ENCODE peak calls at places on chromosomes 12 and 14, in six cellular contexts. Y is AG04450, N is left ventricle myocardium inferior, T is fibroblast of lung, E is cardiac muscle cell, R is HepG2. L is an unnamed sample.

GRCh38 chr14:90491221-90491867 is 94.5 kb downstream of the CALM1 start:
- DNase-seq in R (no peak), E (no peak), N (peak; percentile 74), Y (peak; percentile 6), T (peak; percentile 20), L (no peak)

GRCh38 chr14:65224799-65225198 is 122.5 kb upstream of the MAX start:
- DNase-seq in T (no peak), Y (no peak), E (peak; percentile 9), R (no peak), N (no peak), L (no peak)

GRCh38 chr12:119308743-119309456 is 25.6 kb upstream of the CCDC60 start:
- DNase-seq in E (no peak), Y (no peak), R (no peak), T (no peak), N (peak; percentile 29), L (no peak)

GRCh38 chr14:64569108-64570045 is 19.6 kb downstream of the PPP1R36 start:
- DNase-seq in E (no peak), R (peak; percentile 10), T (peak; percentile 77), N (peak; percentile 58), Y (no peak), L (no peak)

GRCh38 chr12:112468041-112468440 is 49.3 kb downstream of the PTPN11 start:
- DNase-seq in N (no peak), Y (no peak), E (no peak), R (no peak), T (no peak), L (no peak)

GRCh38 chr14:65847065-65847847 is 434.7 kb downstream of the FUT8 start:
- DNase-seq in T (no peak), N (no peak), R (no peak), E (no peak), Y (no peak), L (no peak)

GRCh38 chr14:91402278-91403068 is 15.1 kb downstream of the CCDC88C start:
- DNase-seq in R (no peak), T (peak; percentile 43), N (no peak), E (no peak), Y (no peak), L (no peak)

GRCh38 chr12:19967486-19967885 is 400.9 kb upstream of the PDE3A start:
- DNase-seq in N (no peak), E (no peak), Y (peak; percentile 51), T (peak; percentile 82), R (no peak), L (peak; percentile 94)

GRCh38 chr14:92657457-92658142 is 90.8 kb downstream of the LGMN start:
- DNase-seq in R (no peak), T (no peak), Y (no peak), E (no peak), N (peak; percentile 70), L (no peak)

GRCh38 chr12:69240625-69240984 is 1.2 kb downstream of the CPSF6 start:
- DNase-seq in Y (no peak), R (no peak), N (no peak), E (peak; percentile 21), T (peak; percentile 20), L (no peak)

GRCh38 chr12:30823140-30823669 is 68.5 kb upstream of the CAPRIN2 start:
- DNase-seq in R (no peak), E (peak; percentile 9), N (peak; percentile 31), T (no peak), Y (no peak), L (no peak)

GRCh38 chr12:129693731-129694130 is 210.1 kb downstream of the TMEM132D start:
- DNase-seq in N (no peak), E (no peak), Y (no peak), T (no peak), R (no peak), L (no peak)

GRCh38 chr12:116426391-116427136 is 132.6 kb upstream of the MAP1LC3B2 start:
- DNase-seq in Y (peak; percentile 89), E (peak; percentile 55), R (no peak), T (peak; percentile 93), N (peak; percentile 35), L (peak; percentile 96)

GRCh38 chr12:105226219-105226618 is 9.8 kb downstream of the APPL2 start:
- DNase-seq in R (no peak), E (no peak), N (peak; percentile 50), Y (peak; percentile 83), T (peak; percentile 94), L (peak; percentile 86)

GRCh38 chr12:48051681-48052080 is 47.4 kb upstream of the COL2A1 start:
- DNase-seq in Y (no peak), T (no peak), E (no peak), R (no peak), N (no peak), L (no peak)

GRCh38 chr12:125310461-125310860 is 245.2 kb downstream of the AACS start:
- DNase-seq in T (no peak), Y (no peak), E (no peak), R (no peak), N (no peak), L (no peak)

GRCh38 chr12:123076604-123077297 is 74.1 kb downstream of the PITPNM2 start:
- DNase-seq in T (no peak), R (no peak), Y (no peak), N (no peak), E (no peak), L (no peak)

GRCh38 chr14:22978873-22979671 is 3.3 kb downstream of the AJUBA start:
- DNase-seq in R (no peak), E (no peak), N (no peak), T (no peak), Y (no peak), L (no peak)

GRCh38 chr14:72013606-72014129 is 81.4 kb downstream of the RGS6 start:
- DNase-seq in E (no peak), N (no peak), T (no peak), R (no peak), Y (no peak), L (no peak)

GRCh38 chr14:36582874-36583241 is 444 bp upstream of the NKX2-8 start:
- DNase-seq in N (no peak), R (no peak), Y (no peak), E (no peak), T (no peak), L (no peak)

GRCh38 chr12:104671407-104672095 is 214.8 kb downstream of the CHST11 start:
- DNase-seq in Y (no peak), R (peak; percentile 53), N (peak; percentile 81), T (peak; percentile 91), E (peak; percentile 69), L (peak; percentile 82)

GRCh38 chr12:102061096-102061555 is 665 bp downstream of the WASHC3 start:
- DNase-seq in Y (no peak), T (peak; percentile 14), R (peak; percentile 12), E (no peak), N (no peak), L (no peak)

GRCh38 chr12:82912406-82912805 is 225.7 kb downstream of the TMTC2 start:
- DNase-seq in Y (no peak), N (no peak), E (no peak), R (no peak), T (peak; percentile 19), L (no peak)

DNA sequence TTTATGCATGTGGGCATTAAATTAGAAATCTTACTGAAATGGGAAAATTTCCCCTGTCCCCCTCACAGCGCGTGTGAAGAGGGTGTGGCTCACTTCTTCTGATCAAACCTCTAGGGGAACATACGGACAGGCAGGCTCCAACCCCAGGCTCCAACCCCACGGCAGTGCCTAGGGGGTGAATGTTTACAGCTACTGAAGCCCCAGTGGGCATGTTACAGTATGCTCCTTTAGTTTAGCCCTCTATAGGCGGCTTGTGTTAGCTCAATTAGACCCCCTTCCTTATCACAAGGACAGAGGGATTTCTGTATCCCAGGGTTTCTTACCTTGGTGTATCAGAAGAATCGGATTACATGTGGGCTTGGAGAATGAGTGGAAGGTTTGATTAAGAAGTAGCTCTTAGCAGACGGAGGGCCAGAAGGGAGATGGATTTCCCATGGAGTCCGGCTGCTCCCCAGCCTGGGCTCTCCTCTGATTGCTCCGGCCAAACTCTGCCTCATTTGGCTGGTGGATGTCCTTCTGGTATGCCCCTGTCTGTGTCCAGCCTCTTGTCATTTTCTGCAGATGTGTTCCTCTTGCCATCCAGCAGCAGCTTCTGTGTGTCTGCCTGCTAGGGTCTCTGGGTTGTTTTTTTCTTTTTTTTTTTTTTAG is 223.7 kb downstream of the TMTC2 start:
- DNase-seq in T (no peak), E (no peak), N (no peak), Y (no peak), R (no peak), L (no peak)
- H3K4me3 ChIP-seq in T (no peak overlapping the region), E (no peak overlapping the region), N (no peak overlapping the region), Y (no peak overlapping the region), R (no peak overlapping the region), L (no peak overlapping the region)

DNA sequence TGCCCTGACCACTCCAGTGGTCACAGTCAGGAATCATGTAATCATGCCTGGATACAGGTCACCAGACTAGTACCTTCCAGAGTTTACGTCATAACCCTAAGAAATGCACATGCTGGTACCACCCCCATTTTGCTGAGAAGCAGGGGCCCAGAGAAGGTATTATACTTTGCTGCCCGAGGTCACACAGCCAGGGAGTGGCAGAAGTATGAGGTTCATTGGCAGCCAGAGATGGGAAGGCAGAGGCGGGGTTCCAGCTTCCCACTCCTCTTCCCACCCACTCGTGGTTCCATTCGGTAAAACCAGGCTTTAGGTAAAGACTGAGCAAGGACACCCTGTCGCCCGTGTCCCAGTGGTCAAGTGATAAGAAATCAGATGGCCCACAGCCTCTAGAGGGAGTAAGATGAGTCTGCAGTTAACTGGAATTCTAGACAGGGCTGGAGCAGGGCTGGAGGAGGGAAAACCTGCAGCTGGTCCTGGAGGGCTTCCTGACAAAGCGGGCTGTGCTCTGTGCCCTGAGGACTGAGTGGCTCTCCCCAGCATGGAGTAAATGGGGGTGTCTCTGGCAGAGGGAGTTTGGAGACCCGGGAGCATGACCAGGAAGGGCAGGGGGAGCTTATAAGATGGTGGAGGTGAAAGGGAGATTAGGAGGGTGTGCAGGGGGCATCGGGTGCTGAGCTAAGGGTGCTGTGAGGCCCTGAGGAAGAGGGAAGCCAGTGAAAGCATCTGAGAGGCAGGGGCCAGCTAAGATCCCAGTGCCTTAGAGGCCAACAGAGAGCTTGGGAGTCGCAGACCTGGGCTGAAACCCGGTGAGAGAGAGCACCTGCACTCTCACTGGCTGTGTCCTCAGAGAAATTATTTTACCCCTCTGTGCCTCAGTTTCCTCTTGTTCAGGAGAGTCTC is 5.7 kb downstream of the FAM222A start:
- DNase-seq in N (no peak), R (peak; percentile 66), Y (no peak), T (no peak), E (no peak), L (no peak)
- TF ChIP-seq CTCF in N (no peak), R (peak; percentile 74), Y (peak; percentile 37), T (peak; percentile 3), E (no peak), L (peak; percentile 28)

DNA sequence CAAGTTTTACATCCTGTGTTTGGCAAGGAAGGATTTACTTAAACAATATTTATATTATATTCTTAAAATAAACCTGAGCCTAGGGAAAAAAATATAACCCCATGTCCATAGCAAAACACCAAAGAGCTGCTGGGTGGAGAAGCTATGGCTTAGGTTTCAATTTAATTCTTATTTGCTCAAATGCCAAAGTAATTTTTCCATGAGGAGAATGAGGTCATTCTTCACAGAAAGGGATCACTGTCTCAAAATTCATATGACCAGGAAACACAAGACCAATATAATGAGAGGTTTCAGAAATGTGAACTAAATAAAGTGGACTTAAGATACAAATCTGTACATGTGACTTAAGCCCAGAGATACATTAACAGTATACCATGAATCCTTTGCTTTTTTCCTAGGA is 195.0 kb downstream of the PHLDA1 start:
- DNase-seq in T (peak; percentile 56), R (peak; percentile 21), Y (no peak), E (no peak), N (no peak), L (no peak)
- H3K4me3 ChIP-seq in T (no peak overlapping the region), R (no peak overlapping the region), Y (no peak overlapping the region), E (no peak overlapping the region), N (no peak overlapping the region), L (no peak overlapping the region)

DNA sequence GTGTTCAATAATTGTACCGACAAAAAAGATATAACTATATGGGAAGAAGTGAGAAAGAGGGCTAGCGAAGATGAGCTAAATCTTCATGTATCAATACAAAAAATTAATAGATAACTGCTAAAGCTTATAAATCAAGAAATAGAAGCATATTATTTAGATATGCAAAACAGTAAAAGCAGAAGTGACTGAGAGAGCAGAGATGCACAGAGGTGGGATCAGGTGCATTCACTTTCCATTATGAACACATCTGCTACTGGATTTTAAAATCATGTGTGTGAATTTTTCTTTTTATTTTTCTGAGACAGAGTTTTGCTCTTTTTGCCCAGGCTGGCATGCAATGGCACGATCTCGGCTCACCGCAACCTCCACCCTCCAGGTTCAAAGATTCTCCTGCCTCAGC is 33.4 kb downstream of the GUCY2C start:
- DNase-seq in R (no peak), N (no peak), E (no peak), T (no peak), Y (no peak), L (no peak)
- TF ChIP-seq CTCF in R (no peak), N (no peak), E (no peak), T (no peak), Y (no peak), L (no peak)